ENCODE peak calls at places on chromosome 20, in five cellular contexts. A is T-cell; X is activated CD4-positive, alpha-beta T cell treated with anti-CD3 and anti-CD28 coated beads for 36 hours; F is GM12878; E is activated CD8-positive, alpha-beta memory T cell treated with anti-CD3 and anti-CD28 coated beads, Interleukin-2, amount 10 ng/mL, durations not matched to agents 7 days and 5 days. I is an unnamed sample.
A peak's percentile ranks its signal among the peaks of the same experiment; 100 is the strongest.

GRCh38 chr20:11217322-11217989 is 543.7 kb upstream of the JAG1 start:
- ATAC-seq in A (no peak), E (no peak), F (peak; percentile 39), X (no peak), I (no peak)

GRCh38 chr20:1118004-1118335 is 432 bp upstream of the PSMF1 start:
- ATAC-seq in X (no peak), A (no peak), E (no peak), F (no peak), I (no peak)

GRCh38 chr20:34472246-34472925 is 43.8 kb upstream of the DYNLRB1 start:
- ATAC-seq in F (no peak), A (no peak), X (no peak), E (no peak), I (no peak)

GRCh38 chr20:64009811-64010387 is 26.1 kb upstream of the C20orf204 start:
- ATAC-seq in X (no peak), A (no peak), F (no peak), E (peak; percentile 41), I (peak; percentile 82)

GRCh38 chr20:59412251-59412650 is 111.8 kb downstream of the EDN3 start:
- ATAC-seq in X (no peak), F (no peak), E (no peak), A (no peak), I (no peak)

GRCh38 chr20:62636446-62636845 is 5.9 kb upstream of the SLCO4A1 start:
- ATAC-seq in X (peak; percentile 68), F (peak; percentile 24), A (peak; percentile 53), E (peak; percentile 61), I (peak; percentile 57)

GRCh38 chr20:50259705-50260479 is 69.3 kb downstream of the CEBPB start:
- ATAC-seq in X (no peak), A (no peak), E (no peak), F (no peak), I (no peak)

GRCh38 chr20:12053348-12053747 is 135.7 kb downstream of the BTBD3 start:
- ATAC-seq in A (no peak), X (no peak), E (no peak), F (peak; percentile 36), I (no peak)

GRCh38 chr20:49526568-49526967 is 41.4 kb downstream of the PTGIS start:
- ATAC-seq in E (no peak), A (no peak), X (no peak), F (no peak), I (no peak)

GRCh38 chr20:663315-664090 is 10.5 kb upstream of the SRXN1 start:
- ATAC-seq in A (no peak), X (peak; percentile 39), F (no peak), E (peak; percentile 16), I (no peak)

GRCh38 chr20:59515013-59515905 is 89.1 kb upstream of the PHACTR3 start:
- ATAC-seq in A (no peak), X (no peak), F (no peak), E (no peak), I (no peak)

GRCh38 chr20:43389839-43390626 is 67.7 kb upstream of the SRSF6 start:
- ATAC-seq in X (no peak), E (no peak), F (no peak), A (no peak), I (no peak)

GRCh38 chr20:1206749-1207148 is 3.5 kb downstream of the C20orf202 start:
- ATAC-seq in E (no peak), A (no peak), X (no peak), F (no peak), I (no peak)

GRCh38 chr20:6906871-6907270 is 139.4 kb downstream of the BMP2 start:
- ATAC-seq in X (no peak), F (peak; percentile 27), E (no peak), A (no peak), I (no peak)

GRCh38 chr20:21632654-21633053 is 72.8 kb upstream of the PAX1 start:
- ATAC-seq in F (no peak), E (no peak), A (no peak), X (no peak), I (no peak)

GRCh38 chr20:36085686-36086267 is 68.8 kb upstream of the EPB41L1 start:
- ATAC-seq in F (peak; percentile 75), X (no peak), A (no peak), E (peak; percentile 47), I (peak; percentile 59)

GRCh38 chr20:7371518-7372158 is 568.6 kb downstream of the HAO1 start:
- ATAC-seq in E (no peak), A (no peak), F (no peak), X (no peak), I (no peak)

GRCh38 chr20:39967806-39968205 is 721.2 kb downstream of the MAFB start:
- ATAC-seq in F (no peak), A (no peak), E (no peak), X (no peak), I (peak; percentile 56)

GRCh38 chr20:63486300-63486855 is 12.5 kb downstream of the EEF1A2 start:
- ATAC-seq in A (no peak), E (no peak), F (no peak), X (no peak), I (no peak)

GRCh38 chr20:10571313-10571815 is 102.4 kb downstream of the JAG1 start:
- ATAC-seq in X (no peak), A (no peak), F (no peak), E (peak; percentile 33), I (no peak)

GRCh38 chr20:36792422-36792821 is 18.9 kb upstream of the DSN1 start:
- ATAC-seq in E (peak; percentile 75), A (no peak), X (no peak), F (peak; percentile 87), I (no peak)

GRCh38 chr20:62966212-62967148 is 14.0 kb downstream of the SLC17A9 start:
- ATAC-seq in A (no peak), F (no peak), X (no peak), E (no peak), I (no peak)

GRCh38 chr20:62272200-62272599 is 30.6 kb upstream of the ADRM1 start:
- ATAC-seq in F (no peak), A (no peak), E (no peak), X (no peak), I (no peak)

GRCh38 chr20:879626-880025 is 36.5 kb downstream of the ANGPT4 start:
- ATAC-seq in E (no peak), X (no peak), F (no peak), A (no peak), I (no peak)

GRCh38 chr20:64010711-64011237 is 25.2 kb upstream of the C20orf204 start:
- ATAC-seq in X (peak; percentile 33), A (no peak), F (peak; percentile 76), E (peak; percentile 67), I (peak; percentile 58)

GRCh38 chr20:59708326-59708725 is 104.0 kb downstream of the PHACTR3 start:
- ATAC-seq in X (no peak), E (no peak), F (no peak), A (no peak), I (no peak)

GRCh38 chr20:62539646-62540045 is 63.9 kb upstream of the GATA5 start:
- ATAC-seq in A (no peak), E (no peak), X (no peak), F (no peak), I (no peak)

GRCh38 chr20:53274365-53274764 is 302.2 kb downstream of the TSHZ2 start:
- ATAC-seq in X (no peak), A (no peak), E (no peak), F (no peak), I (no peak)

GRCh38 chr20:11537032-11537431 is 380.7 kb upstream of the BTBD3 start:
- ATAC-seq in A (no peak), X (no peak), F (no peak), E (no peak), I (no peak)

GRCh38 chr20:33267691-33268090 is 15.3 kb upstream of the BPIFB1 start:
- ATAC-seq in F (no peak), X (no peak), E (no peak), A (no peak), I (no peak)

GRCh38 chr20:49100934-49101333 is 54.8 kb downstream of the CSE1L start:
- ATAC-seq in E (peak; percentile 61), X (no peak), F (peak; percentile 55), A (no peak), I (no peak)

GRCh38 chr20:35284992-35285805 is 627 bp upstream of the EIF6 start:
- ATAC-seq in X (no peak), E (no peak), F (no peak), A (no peak), I (no peak)

GRCh38 chr20:15740046-15740775 is 833.0 kb downstream of the KIF16B start:
- ATAC-seq in A (no peak), X (no peak), E (no peak), F (no peak), I (no peak)

GRCh38 chr20:48971956-48972355 is 50.4 kb downstream of the ARFGEF2 start:
- ATAC-seq in X (no peak), E (no peak), F (no peak), A (no peak), I (no peak)

GRCh38 chr20:25619514-25619913 is 4.3 kb downstream of the NANP start:
- ATAC-seq in X (no peak), E (no peak), A (no peak), F (no peak), I (no peak)

GRCh38 chr20:35344354-35344837 is 52.2 kb upstream of the FAM83C start:
- ATAC-seq in F (no peak), X (no peak), A (no peak), E (no peak), I (no peak)

GRCh38 chr20:674936-675452 is 608 bp downstream of the SCRT2 start:
- ATAC-seq in X (no peak), E (no peak), A (no peak), F (no peak), I (no peak)

I was measured in activated T-helper 17 cell treated with anti-CD3 and anti-CD28 coated beads, Interleukin-2, amount 50 U/mL, for 72 hours.